ENCODE peak calls at places on chromosomes 12 and 14, in six cellular contexts. F is GM10248, R is colonic mucosa, M is progenitor cell of endocrine pancreas, W is BE2C, N is fibroblast of mammary gland. J is an unnamed sample.

GRCh38 chr12:26318661-26319068 is 123.3 kb downstream of the SSPN start:
- DNase-seq in W (peak; percentile 22), R (peak; percentile 22), N (peak; percentile 97), F (peak; percentile 55), M (no peak), J (no peak)

GRCh38 chr12:82130763-82131162 is 227.4 kb downstream of the CCDC59 start:
- DNase-seq in W (no peak), R (no peak), N (no peak), F (no peak), M (no peak), J (no peak)

GRCh38 chr12:49671051-49671765 is 36.0 kb downstream of the FMNL3 start:
- DNase-seq in N (no peak), R (no peak), F (no peak), W (no peak), M (no peak), J (no peak)

GRCh38 chr14:23631702-23632460 is 4.3 kb upstream of the DHRS2 start:
- DNase-seq in F (peak; percentile 82), R (peak; percentile 83), W (peak; percentile 63), N (peak; percentile 76), M (peak; percentile 63), J (peak; percentile 81)

GRCh38 chr14:72810201-72810600 is 83.7 kb downstream of the DPF3 start:
- DNase-seq in W (no peak), N (no peak), R (no peak), F (no peak), M (no peak), J (no peak)

GRCh38 chr12:69653703-69654102 is 43.0 kb upstream of the LRRC10 start:
- DNase-seq in N (peak; percentile 71), W (no peak), R (no peak), M (no peak), F (no peak), J (no peak)

GRCh38 chr12:101204598-101205304 is 5.3 kb downstream of the SLC5A8 start:
- DNase-seq in N (no peak), R (no peak), W (peak; percentile 17), M (no peak), F (no peak), J (no peak)

GRCh38 chr12:70271025-70271424 is 27.8 kb downstream of the CNOT2 start:
- DNase-seq in M (no peak), N (no peak), R (no peak), F (no peak), W (no peak), J (no peak)

GRCh38 chr12:58607805-58608204 is 312.5 kb downstream of the LRIG3 start:
- DNase-seq in W (no peak), N (no peak), M (no peak), R (no peak), F (no peak), J (no peak)

GRCh38 chr14:69400154-69400553 is 1.7 kb downstream of the SLC39A9 start:
- DNase-seq in M (no peak), R (no peak), W (no peak), F (no peak), N (no peak), J (no peak)

GRCh38 chr12:127893875-127894635 is 372.9 kb upstream of the TMEM132C start:
- DNase-seq in R (no peak), W (no peak), M (no peak), N (no peak), F (no peak), J (no peak)

GRCh38 chr12:4894019-4894418 is 15.7 kb upstream of the KCNA1 start:
- DNase-seq in R (no peak), F (no peak), M (no peak), W (no peak), N (no peak), J (no peak)

GRCh38 chr12:78060186-78060585 is 229.5 kb downstream of the NAV3 start:
- DNase-seq in F (no peak), R (no peak), M (no peak), W (no peak), N (peak; percentile 77), J (no peak)

GRCh38 chr12:93146970-93147369 is 217.9 kb upstream of the EEA1 start:
- DNase-seq in N (no peak), R (no peak), M (no peak), F (no peak), W (no peak), J (no peak)

GRCh38 chr12:70606001-70606400 is 31.2 kb downstream of the PTPRB start:
- DNase-seq in W (no peak), N (peak; percentile 41), F (no peak), M (no peak), R (no peak), J (no peak)

GRCh38 chr12:88298761-88299242 is 156.7 kb downstream of the TMTC3 start:
- DNase-seq in F (no peak), W (no peak), N (peak; percentile 77), R (no peak), M (no peak), J (no peak)

GRCh38 chr12:113587720-113588119 is 116.0 kb upstream of the LHX5 start:
- DNase-seq in R (no peak), M (no peak), W (no peak), N (no peak), F (no peak), J (no peak)

GRCh38 chr12:15212877-15213276 is 8.3 kb downstream of the RERG start:
- DNase-seq in M (no peak), R (no peak), W (no peak), N (no peak), F (no peak), J (no peak)

GRCh38 chr12:77946541-77947021 is 115.9 kb downstream of the NAV3 start:
- DNase-seq in N (no peak), F (no peak), W (no peak), M (no peak), R (no peak), J (no peak)

GRCh38 chr12:24931666-24932405 is 17.1 kb downstream of the BCAT1 start:
- DNase-seq in R (no peak), W (no peak), N (no peak), F (peak; percentile 54), M (no peak), J (no peak)

GRCh38 chr14:72075649-72076334 is 143.6 kb downstream of the RGS6 start:
- DNase-seq in F (no peak), M (no peak), R (no peak), W (no peak), N (no peak), J (no peak)

GRCh38 chr14:89184952-89185351 is 232.1 kb downstream of the FOXN3 start:
- DNase-seq in N (no peak), W (no peak), F (no peak), R (no peak), M (no peak), J (no peak)

GRCh38 chr14:89187501-89187900 is 229.5 kb downstream of the FOXN3 start:
- DNase-seq in F (no peak), N (no peak), R (no peak), M (no peak), W (no peak), J (no peak)

GRCh38 chr14:89186850-89187376 is 230.1 kb downstream of the FOXN3 start:
- DNase-seq in F (no peak), N (peak; percentile 15), W (peak; percentile 80), R (no peak), M (no peak), J (no peak)

GRCh38 chr14:89188492-89188891 is 228.5 kb downstream of the FOXN3 start:
- DNase-seq in W (no peak), R (no peak), F (no peak), N (no peak), M (no peak), J (no peak)

DNA sequence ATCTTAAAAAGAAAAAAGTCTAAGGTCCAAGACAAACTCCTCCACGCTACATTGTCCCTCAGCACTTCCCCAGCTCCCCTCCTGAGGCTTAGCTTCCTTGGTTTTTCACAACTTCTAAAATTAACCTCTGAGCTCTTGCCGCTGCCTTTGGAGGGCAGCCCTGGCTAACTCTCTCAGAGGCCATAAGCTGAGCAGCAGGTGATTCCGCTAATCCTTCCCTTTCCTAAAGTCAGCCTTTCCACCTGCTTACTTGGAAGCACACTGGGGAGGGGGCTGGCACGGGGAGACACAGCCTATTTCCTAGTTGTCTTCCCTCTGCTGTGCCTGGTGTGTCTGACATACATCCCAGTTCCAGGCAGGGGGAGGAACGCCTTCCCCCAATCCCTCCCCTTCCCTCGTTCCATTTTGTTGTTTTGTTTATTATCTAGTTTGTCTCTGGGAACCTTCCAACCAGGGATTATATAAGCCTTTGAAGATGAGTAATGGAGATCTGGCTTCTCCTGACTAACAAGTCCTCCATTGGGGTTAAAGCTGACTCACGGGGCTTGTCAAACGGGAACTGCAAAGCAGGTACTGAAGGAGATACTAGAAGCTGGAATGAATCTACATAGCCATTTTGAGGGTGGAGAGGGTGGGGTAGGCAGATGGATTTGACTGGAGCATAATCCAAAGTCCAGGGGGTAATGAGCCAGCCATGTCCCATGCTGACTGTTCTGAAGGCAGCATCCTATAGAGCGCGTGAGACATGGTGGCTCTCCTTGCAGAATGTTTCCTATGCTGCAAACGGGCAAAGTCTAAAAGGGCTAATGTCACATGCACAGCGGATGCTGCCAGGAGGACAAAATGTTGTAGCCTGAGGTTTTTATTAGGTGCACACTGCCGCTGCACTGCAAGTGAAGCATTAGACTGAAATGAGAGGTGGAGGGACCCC is 230.8 kb downstream of the FOXN3 start:
- DNase-seq in W (peak; percentile 53), N (peak; percentile 88), R (no peak), M (no peak), F (no peak), J (no peak)
- TF ChIP-seq CTCF in W (no peak), N (no peak), R (no peak), M (no peak), F (no peak), J (no peak)

GRCh38 chr14:75084513-75084912 is 15.1 kb downstream of the ZC2HC1C start:
- DNase-seq in W (no peak), F (no peak), N (no peak), R (peak; percentile 23), M (no peak), J (no peak)
- TF ChIP-seq CTCF in W (no peak), F (no peak), N (no peak), R (peak; percentile 13), M (no peak), J (no peak)

GRCh38 chr14:50667491-50668007 is 557 bp downstream of the SAV1 start:
- DNase-seq in N (no peak), R (peak; percentile 61), M (peak; percentile 36), W (no peak), F (peak; percentile 28), J (no peak)
- TF ChIP-seq CTCF in N (no peak), R (no peak), M (peak; percentile 38), W (no peak), F (no peak), J (no peak)

GRCh38 chr14:65936342-65936741 is 523.8 kb downstream of the FUT8 start:
- DNase-seq in M (no peak), W (no peak), F (no peak), R (no peak), N (no peak), J (no peak)
- TF ChIP-seq CTCF in M (no peak), W (no peak), F (no peak), R (no peak), N (no peak), J (peak; percentile 53)

GRCh38 chr12:18589316-18589715 is 148.5 kb downstream of the PLCZ1 start:
- DNase-seq in R (no peak), N (peak; percentile 32), W (no peak), F (no peak), M (no peak), J (no peak)
- TF ChIP-seq CTCF in R (no peak), N (peak; percentile 24), W (peak; percentile 18), F (no peak), M (no peak), J (no peak)

J was measured in type B pancreatic cell.